ENCODE peak calls at places on chromosome 2, in seven cellular contexts. D, A, F, S, H, R and T are unnamed samples.

GRCh38 chr2:149075065-149075464 is 36.6 kb downstream of the LYPD6B start:
- DNase-seq in F (no peak), D (no peak), R (no peak), S (no peak), A (no peak), H (no peak), T (no peak)

GRCh38 chr2:110745048-110745447 is 12.7 kb downstream of the ACOXL start:
- DNase-seq in S (no peak), F (peak), H (no peak), D (no peak), R (no peak), A (no peak), T (no peak)

GRCh38 chr2:135845997-135846396 is 9.0 kb upstream of the LCT start:
- DNase-seq in S (no peak), F (no peak), A (no peak), D (no peak), H (no peak), R (no peak), T (no peak)

GRCh38 chr2:69957970-69958369 is 3.5 kb downstream of the ASPRV1 start:
- DNase-seq in D (no peak), A (no peak), R (no peak), S (no peak), H (no peak), F (no peak), T (peak)

GRCh38 chr2:152525277-152525838 is 190.4 kb downstream of the FMNL2 start:
- DNase-seq in R (no peak), F (peak), H (no peak), D (no peak), S (no peak), A (no peak), T (no peak)

GRCh38 chr2:95072424-95072823 is 46.9 kb downstream of the MAL start:
- DNase-seq in D (no peak), H (no peak), A (no peak), F (no peak), R (no peak), S (no peak), T (no peak)

GRCh38 chr2:27795868-27796277 is 24.4 kb downstream of the MRPL33 start:
- DNase-seq in F (no peak), A (no peak), R (no peak), D (no peak), S (no peak), H (no peak), T (no peak)

GRCh38 chr2:226115102-226115831 is 684.4 kb downstream of the IRS1 start:
- DNase-seq in D (no peak), S (no peak), A (peak), R (no peak), F (peak), H (no peak), T (no peak)

GRCh38 chr2:223046470-223047053 is 5.4 kb upstream of the KCNE4 start:
- DNase-seq in F (no peak), R (no peak), A (no peak), S (no peak), D (no peak), H (no peak), T (no peak)

GRCh38 chr2:143254108-143254507 is 124.9 kb downstream of the ARHGAP15 start:
- DNase-seq in A (no peak), D (no peak), S (no peak), H (peak), R (no peak), F (no peak), T (no peak)

GRCh38 chr2:41579811-41580210 is 468.0 kb upstream of the PKDCC start:
- DNase-seq in F (no peak), H (no peak), D (no peak), S (no peak), R (no peak), A (no peak), T (no peak)

GRCh38 chr2:3316456-3317276 is 61.0 kb downstream of the EIPR1 start:
- DNase-seq in D (no peak), S (no peak), A (no peak), H (no peak), F (no peak), R (no peak), T (no peak)

GRCh38 chr2:107595749-107596148 is 230.9 kb upstream of the RGPD4 start:
- DNase-seq in H (no peak), F (peak), S (no peak), R (no peak), A (no peak), D (no peak), T (no peak)

GRCh38 chr2:194610297-194610696 is 1046.7 kb upstream of the SLC39A10 start:
- DNase-seq in R (no peak), S (no peak), A (no peak), F (no peak), H (no peak), D (no peak), T (no peak)

DNA sequence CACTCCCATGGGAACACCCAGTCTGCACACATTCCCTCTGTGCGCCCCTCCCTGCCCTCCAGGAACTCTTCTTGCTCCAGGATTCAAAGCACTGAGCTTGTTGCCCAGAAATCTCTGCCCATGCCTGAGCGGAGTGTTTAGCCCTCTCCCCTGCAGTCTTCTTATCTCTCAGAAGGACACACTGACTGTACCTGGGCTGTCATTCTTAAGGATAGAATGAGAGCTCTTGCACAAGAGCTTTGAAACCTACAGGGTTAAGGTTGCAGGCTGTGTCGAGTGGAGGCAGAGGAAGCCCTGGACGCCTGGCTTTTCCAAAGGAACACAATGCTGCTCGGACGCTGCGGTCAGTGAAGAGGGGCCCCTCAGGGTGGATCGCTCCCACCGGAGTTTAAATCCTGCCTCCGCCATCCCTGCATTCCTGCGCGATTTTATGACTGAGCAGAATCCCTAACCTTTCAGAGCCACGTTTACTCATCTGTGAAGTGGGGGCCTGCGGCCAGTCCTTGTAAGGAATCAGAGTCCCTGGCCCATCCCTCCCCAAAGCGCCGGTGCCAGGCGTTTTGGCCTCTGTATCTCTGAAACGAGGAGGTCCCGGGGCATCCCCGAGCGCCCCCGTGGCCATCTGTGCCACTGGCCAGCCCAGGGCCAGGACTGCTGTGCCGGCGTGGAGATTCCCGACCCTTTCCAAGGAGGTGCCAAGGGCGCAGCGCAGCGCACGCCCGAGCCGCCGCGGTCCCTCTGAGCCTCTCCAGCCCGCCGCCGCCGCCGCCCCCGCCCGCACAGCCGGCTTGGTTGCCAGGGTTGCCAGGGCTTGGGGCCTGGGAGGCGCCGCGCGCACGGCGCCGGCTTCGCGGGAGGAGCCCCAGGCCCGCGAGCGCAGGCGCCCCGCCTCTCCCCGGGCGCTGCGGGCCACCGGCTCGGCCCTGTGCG is 58.9 kb downstream of the FAM168B start:
- DNase-seq in F (peak), S (peak), A (no peak), R (no peak), H (no peak), D (peak), T (no peak)
- H3K4me3 ChIP-seq in F (peak), S (peak), A (no peak), R (peak), H (peak), D (peak), T (no peak)

GRCh38 chr2:105176429-105176828 is 65.1 kb upstream of the GPR45 start:
- DNase-seq in A (no peak), R (no peak), S (no peak), H (peak), D (no peak), F (no peak), T (no peak)
- H3K4me3 ChIP-seq in A (no peak), R (no peak), S (no peak), H (no peak), D (no peak), F (no peak), T (no peak)

GRCh38 chr2:172558372-172558771 is 2.5 kb downstream of the PDK1 start:
- DNase-seq in R (no peak), D (no peak), F (no peak), S (no peak), H (no peak), A (no peak), T (no peak)
- H3K4me3 ChIP-seq in R (no peak), D (peak), F (no peak), S (no peak), H (no peak), A (no peak), T (no peak)

DNA sequence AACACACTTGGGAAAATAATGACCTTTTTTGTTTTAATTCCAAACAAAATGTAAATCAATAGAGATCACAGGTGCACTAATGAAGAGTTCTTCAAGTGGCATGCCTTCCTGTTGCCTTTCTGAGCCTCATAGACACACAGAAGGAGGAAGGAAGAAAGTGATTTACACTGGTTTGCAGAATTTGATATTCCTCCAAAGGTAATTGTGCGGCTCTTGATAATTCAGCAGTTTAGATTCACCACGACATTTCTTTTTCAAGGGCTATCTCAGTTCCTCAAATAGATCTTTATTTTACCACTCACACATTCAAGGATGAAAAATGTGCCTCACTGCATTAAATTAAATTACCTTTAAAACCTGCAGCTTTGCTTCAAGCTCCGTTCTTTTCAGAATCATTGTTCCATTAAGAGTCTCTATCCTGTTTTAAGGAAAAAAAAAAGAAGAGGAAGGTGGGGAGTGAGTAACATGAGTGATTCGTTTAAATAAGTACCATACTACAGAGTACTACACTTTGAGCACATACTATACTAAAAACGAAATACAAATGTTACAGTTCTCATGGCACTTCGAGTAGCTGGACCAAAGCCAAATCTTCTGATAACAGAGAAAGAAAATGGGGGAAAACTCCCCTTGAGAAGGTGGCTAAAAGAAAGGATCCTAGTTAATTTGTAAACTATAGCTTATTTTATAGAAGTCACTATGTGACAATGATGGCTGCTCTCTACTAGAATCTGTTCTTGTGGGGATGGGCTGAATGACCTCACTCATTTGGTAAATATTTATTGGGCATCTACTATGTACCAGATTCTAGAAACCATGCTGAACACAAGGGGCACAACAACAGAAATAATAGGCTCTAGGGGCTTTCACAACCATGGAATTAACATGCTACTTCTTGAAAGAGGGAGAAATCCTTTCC is 16.6 kb downstream of the CYTIP start:
- DNase-seq in R (no peak), H (no peak), A (no peak), F (no peak), S (no peak), D (no peak), T (no peak)
- H3K4me3 ChIP-seq in R (no peak), H (no peak), A (no peak), F (no peak), S (no peak), D (no peak), T (no peak)

GRCh38 chr2:238863749-238864206 is 15.9 kb downstream of the TWIST2 start:
- DNase-seq in F (no peak), H (no peak), A (no peak), R (no peak), S (no peak), D (no peak), T (no peak)
- H3K4me3 ChIP-seq in F (no peak), H (no peak), A (no peak), R (no peak), S (no peak), D (no peak), T (no peak)

DNA sequence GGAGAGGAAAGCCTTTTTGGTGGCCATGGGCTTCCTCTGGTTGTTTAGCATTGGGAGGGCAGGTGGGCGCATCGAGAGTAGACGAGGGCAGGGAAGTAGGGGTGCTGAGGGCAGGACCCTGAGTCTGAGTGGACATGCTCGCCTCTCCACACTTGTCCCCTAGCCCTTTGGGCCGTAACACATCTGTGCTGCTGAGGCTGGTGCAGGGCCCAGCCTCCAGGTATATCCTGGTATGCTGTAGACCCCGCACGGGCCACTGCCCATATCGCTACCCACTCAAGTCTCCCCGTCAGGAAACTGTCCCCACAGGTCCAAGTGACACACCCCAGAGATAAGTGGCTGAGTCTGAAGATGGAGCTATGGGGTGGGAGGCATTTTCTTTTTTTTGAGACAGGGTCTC is 13.7 kb upstream of the CCDC74B start:
- DNase-seq in A (no peak), F (no peak), R (peak), D (no peak), S (no peak), H (no peak), T (no peak)
- H3K4me3 ChIP-seq in A (no peak), F (no peak), R (no peak), D (no peak), S (no peak), H (no peak), T (no peak)

GRCh38 chr2:39550701-39551285 is 113.7 kb upstream of the MAP4K3 start:
- DNase-seq in A (no peak), S (no peak), H (no peak), R (no peak), F (peak), D (no peak), T (no peak)
- H3K4me3 ChIP-seq in A (no peak), S (no peak), H (no peak), R (no peak), F (no peak), D (no peak), T (no peak)

GRCh38 chr2:237577956-237578870 is 11.8 kb downstream of the PRLH start:
- DNase-seq in A (no peak), D (no peak), S (no peak), F (no peak), H (no peak), R (peak), T (no peak)

GRCh38 chr2:237583385-237584295 is 6.9 kb downstream of the RAB17 start:
- DNase-seq in R (no peak), D (no peak), F (no peak), H (no peak), S (no peak), A (no peak), T (no peak)

GRCh38 chr2:237577458-237577857 is 11.1 kb downstream of the PRLH start:
- DNase-seq in S (no peak), D (no peak), F (no peak), A (no peak), H (no peak), R (no peak), T (no peak)

GRCh38 chr2:237581751-237582746 is 8.5 kb downstream of the RAB17 start:
- DNase-seq in R (peak), S (peak), F (peak), A (no peak), D (peak), H (peak), T (peak)

DNA sequence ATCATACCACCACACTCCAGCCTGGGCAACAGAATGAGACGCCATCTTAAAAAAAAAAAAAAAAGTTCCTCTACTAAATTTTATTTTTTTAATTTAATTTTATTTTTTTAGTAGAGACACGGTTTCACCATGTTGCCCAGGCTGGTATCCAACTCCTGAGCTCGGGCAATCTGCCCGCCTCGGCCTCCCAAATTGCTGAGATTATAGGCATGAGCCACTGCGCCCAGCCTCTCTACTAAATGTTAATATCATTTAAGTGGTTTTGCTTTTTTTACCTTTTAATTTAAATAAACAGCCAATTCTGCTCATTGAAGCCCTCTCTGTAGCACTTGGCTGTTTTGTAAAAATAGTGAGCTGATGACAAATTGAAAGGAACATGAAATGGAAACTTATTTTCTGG is 9.2 kb downstream of the RAB17 start:
- DNase-seq in H (no peak), A (no peak), F (no peak), D (no peak), R (peak), S (no peak), T (no peak)
- H3K4me3 ChIP-seq in H (no peak), A (no peak), F (no peak), D (no peak), R (no peak), S (no peak), T (no peak)

DNA sequence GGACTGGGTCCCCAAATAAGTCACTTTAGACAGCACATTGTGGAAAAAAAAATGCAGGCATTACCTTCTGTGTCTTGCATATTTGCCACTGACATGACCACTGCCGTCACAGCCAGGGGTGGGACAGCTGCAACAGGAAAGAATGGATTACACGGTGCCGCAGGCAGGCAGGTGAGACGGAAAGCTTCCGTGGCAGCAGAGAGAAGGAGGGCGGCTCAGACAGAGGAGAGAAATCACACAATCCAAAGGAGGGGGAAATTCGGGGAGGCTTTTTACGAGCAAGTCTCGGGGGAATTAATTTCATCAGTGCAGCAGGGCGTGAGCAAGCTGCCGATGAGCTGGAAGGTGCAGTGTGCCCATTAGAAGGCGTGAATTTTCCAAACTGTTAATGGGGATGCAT is 234.8 kb upstream of the PXDN start:
- DNase-seq in S (no peak), H (no peak), D (no peak), A (no peak), F (no peak), R (no peak), T (no peak)
- H3K4me3 ChIP-seq in S (no peak), H (no peak), D (no peak), A (no peak), F (no peak), R (no peak), T (no peak)

GRCh38 chr2:225028572-225028971 is 13.7 kb downstream of the DOCK10 start:
- DNase-seq in R (no peak), H (no peak), F (no peak), S (no peak), D (no peak), A (no peak), T (no peak)

GRCh38 chr2:225031599-225031998 is 10.7 kb downstream of the DOCK10 start:
- DNase-seq in F (no peak), S (no peak), H (no peak), R (no peak), A (no peak), D (no peak), T (no peak)

GRCh38 chr2:225030089-225030653 is 12.1 kb downstream of the DOCK10 start:
- DNase-seq in D (no peak), S (no peak), A (no peak), H (no peak), R (no peak), F (no peak), T (no peak)

GRCh38 chr2:225032249-225032648 is 10.0 kb downstream of the DOCK10 start:
- DNase-seq in D (no peak), H (no peak), A (no peak), S (no peak), F (no peak), R (no peak), T (no peak)

DNA sequence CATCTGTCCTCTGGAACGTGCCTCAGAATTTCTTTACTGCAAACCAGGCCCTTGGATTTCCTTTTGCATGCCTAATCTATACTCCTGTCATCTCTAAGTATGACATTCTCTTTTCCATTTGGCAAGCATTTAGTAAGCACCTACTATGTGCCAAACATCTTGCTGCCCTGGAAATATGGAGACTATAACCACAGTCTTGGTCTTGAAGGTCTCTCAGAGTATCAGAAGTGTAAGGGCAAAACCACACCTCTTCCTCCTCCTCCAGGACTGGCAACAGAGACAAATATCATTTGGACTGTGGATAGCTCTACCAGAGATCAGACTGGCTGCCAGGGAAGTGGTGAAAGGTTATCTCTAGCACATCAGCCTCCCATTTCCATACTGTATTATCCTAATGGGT is 11.4 kb downstream of the DOCK10 start:
- DNase-seq in D (no peak), R (no peak), A (no peak), H (no peak), F (no peak), S (no peak), T (no peak)
- H3K4me3 ChIP-seq in D (no peak), R (no peak), A (no peak), H (no peak), F (no peak), S (no peak), T (no peak)